ENCODE peak calls at places on chromosome 3, in four cellular contexts. B is AG04450, T is HFF-Myc, P is foreskin fibroblast. U is an unnamed sample.

GRCh38 chr3:130892759-130893239 is 1.1 kb upstream of the ATP2C1 start:
- DNase-seq in B (peak; percentile 37), T (peak; percentile 61), P (peak; percentile 65), U (peak; percentile 44)

GRCh38 chr3:113249601-113250000 is 38.2 kb downstream of the BOC start:
- DNase-seq in B (no peak), T (no peak), P (no peak), U (no peak)

GRCh38 chr3:8490079-8490552 is 11.5 kb upstream of the LMCD1 start:
- DNase-seq in T (peak; percentile 62), P (peak; percentile 81), B (peak; percentile 65), U (peak; percentile 94)

GRCh38 chr3:55000946-55001345 is 73.1 kb upstream of the LRTM1 start:
- DNase-seq in T (no peak), B (no peak), P (no peak), U (no peak)

GRCh38 chr3:168678730-168679129 is 583.0 kb upstream of the GOLIM4 start:
- DNase-seq in T (no peak), P (no peak), B (no peak), U (no peak)

GRCh38 chr3:126412841-126413692 is 18.4 kb downstream of the CFAP100 start:
- DNase-seq in T (no peak), P (no peak), B (no peak), U (no peak)

GRCh38 chr3:129034650-129035049 is 25.9 kb upstream of the GP9 start:
- DNase-seq in T (no peak), P (no peak), B (no peak), U (no peak)

GRCh38 chr3:160951677-160952487 is 153.3 kb downstream of the B3GALNT1 start:
- DNase-seq in T (no peak), P (no peak), B (no peak), U (no peak)

GRCh38 chr3:71006810-71007785 is 576.4 kb downstream of the FOXP1 start:
- DNase-seq in T (no peak), P (no peak), B (no peak), U (no peak)

GRCh38 chr3:111763101-111763500 is 96.0 kb upstream of the PHLDB2 start:
- DNase-seq in P (no peak), B (no peak), T (no peak), U (no peak)

GRCh38 chr3:154182322-154182922 is 61.2 kb downstream of the ARHGEF26 start:
- DNase-seq in T (no peak), P (no peak), B (no peak), U (no peak)

GRCh38 chr3:60125686-60126085 is 1075.9 kb upstream of the CFAP20DC start:
- DNase-seq in B (no peak), P (no peak), T (no peak), U (no peak)

GRCh38 chr3:12501360-12502020 is 17.2 kb downstream of the TSEN2 start:
- DNase-seq in P (peak; percentile 88), B (peak; percentile 44), T (peak; percentile 62), U (no peak)

GRCh38 chr3:187036394-187036793 is 102.9 kb downstream of the RPL39L start:
- DNase-seq in P (no peak), B (no peak), T (no peak), U (no peak)

GRCh38 chr3:180092889-180093288 is 56.2 kb upstream of the PEX5L start:
- DNase-seq in P (no peak), T (no peak), B (no peak), U (no peak)

GRCh38 chr3:124059580-124059979 is 67.7 kb upstream of the ROPN1 start:
- DNase-seq in B (no peak), P (no peak), T (no peak), U (peak; percentile 23)

GRCh38 chr3:83946554-83946953 is 1012.2 kb upstream of the CADM2 start:
- DNase-seq in T (no peak), P (no peak), B (no peak), U (no peak)

GRCh38 chr3:64631951-64632350 is 55.8 kb downstream of the ADAMTS9 start:
- DNase-seq in P (no peak), T (no peak), B (no peak), U (no peak)

GRCh38 chr3:46955801-46956259 is 20.7 kb downstream of the CCDC12 start:
- DNase-seq in P (no peak), T (no peak), B (no peak), U (no peak)

GRCh38 chr3:191435981-191436380 is 25.0 kb upstream of the PYDC2 start:
- DNase-seq in P (no peak), B (no peak), T (no peak), U (no peak)

GRCh38 chr3:119229190-119229589 is 11.5 kb downstream of the B4GALT4 start:
- DNase-seq in T (no peak), B (no peak), P (no peak), U (no peak)

GRCh38 chr3:42014443-42014945 is 52.6 kb upstream of the ULK4 start:
- DNase-seq in B (no peak), T (no peak), P (no peak), U (no peak)

GRCh38 chr3:126529585-126530170 is 5.7 kb downstream of the CHST13 start:
- DNase-seq in B (no peak), P (no peak), T (no peak), U (no peak)

GRCh38 chr3:37210230-37210629 is 35.8 kb upstream of the LRRFIP2 start:
- DNase-seq in P (peak; percentile 20), B (no peak), T (no peak), U (peak; percentile 60)

GRCh38 chr3:124221286-124221821 is 229.4 kb upstream of the ROPN1 start:
- DNase-seq in B (no peak), T (no peak), P (no peak), U (no peak)

GRCh38 chr3:67654099-67654831 is at the start of gene SUCLG2:
- DNase-seq in P (peak; percentile 87), T (peak; percentile 43), B (peak; percentile 44), U (peak; percentile 33)

GRCh38 chr3:188276366-188276765 is 122.4 kb downstream of the LPP start:
- DNase-seq in P (no peak), B (no peak), T (no peak), U (no peak)

GRCh38 chr3:73695841-73696240 is 71.1 kb upstream of the PDZRN3 start:
- DNase-seq in T (no peak), B (no peak), P (no peak), U (no peak)

GRCh38 chr3:197487911-197488391 is 67.8 kb downstream of the BDH1 start:
- DNase-seq in T (peak; percentile 74), P (peak; percentile 97), B (no peak), U (peak; percentile 83)

GRCh38 chr3:24052446-24052845 is 107.4 kb downstream of the NR1D2 start:
- DNase-seq in P (no peak), T (no peak), B (no peak), U (no peak)

GRCh38 chr3:154430014-154430413 is at the start of gene GPR149:
- DNase-seq in T (no peak), B (no peak), P (no peak), U (no peak)

GRCh38 chr3:146241523-146242240 is 9.2 kb downstream of the PLSCR4 start:
- DNase-seq in B (no peak), P (no peak), T (no peak), U (no peak)

GRCh38 chr3:197001106-197001971 is 28.3 kb downstream of the MELTF start:
- DNase-seq in B (no peak), T (no peak), P (no peak), U (no peak)

GRCh38 chr3:13110678-13111116 is 37.5 kb upstream of the IQSEC1 start:
- DNase-seq in T (no peak), P (peak; percentile 18), B (no peak), U (no peak)

GRCh38 chr3:33807190-33807589 is 8.8 kb downstream of the PDCD6IP start:
- DNase-seq in T (no peak), B (no peak), P (no peak), U (no peak)

GRCh38 chr3:1118074-1118473 is 25.2 kb downstream of the CNTN6 start:
- DNase-seq in P (no peak), T (no peak), B (no peak), U (no peak)

DNA sequence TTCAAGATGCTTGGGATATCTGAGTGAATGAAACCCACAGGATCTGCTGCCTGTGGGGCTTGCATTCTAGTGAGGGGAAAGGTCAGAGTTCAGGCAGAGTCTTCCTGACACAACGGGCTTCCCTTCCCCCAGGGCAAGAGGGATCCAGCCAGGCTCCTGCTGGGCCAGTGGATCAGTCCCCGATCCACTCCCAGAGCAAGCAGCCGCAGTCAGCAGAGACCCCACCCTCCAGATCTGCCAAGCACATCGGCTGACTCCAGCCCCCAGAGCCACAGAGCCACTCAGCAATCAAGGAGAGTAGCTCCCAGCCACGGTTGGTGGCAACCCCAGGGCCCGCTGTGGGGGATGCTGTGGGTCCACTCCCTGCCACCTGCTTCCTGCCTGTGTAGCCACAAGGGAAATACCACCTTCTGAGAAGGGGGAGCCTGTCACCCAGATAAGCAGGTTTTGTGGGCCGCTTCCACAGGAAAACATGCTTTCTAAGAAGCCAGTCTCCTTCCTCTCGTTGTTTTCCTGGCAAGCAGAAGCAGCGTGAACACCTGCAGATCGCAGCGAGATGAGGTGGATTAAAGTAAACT is 44.9 kb downstream of the CPN2 start:
- DNase-seq in T (no peak), P (no peak), B (no peak), U (no peak)
- H3K4me3 ChIP-seq in T (no peak overlapping the region), P (no peak overlapping the region), B (no peak overlapping the region), U (no peak overlapping the region)

GRCh38 chr3:117128133-117128532 is 418.6 kb downstream of the TUSC7 start:
- DNase-seq in P (no peak), T (no peak), B (no peak), U (no peak)

GRCh38 chr3:117130222-117130621 is 420.6 kb downstream of the TUSC7 start:
- DNase-seq in T (no peak), B (no peak), P (no peak), U (no peak)

GRCh38 chr3:117126460-117126859 is 416.9 kb downstream of the TUSC7 start:
- DNase-seq in T (no peak), B (no peak), P (no peak), U (no peak)

GRCh38 chr3:117128876-117129275 is 419.3 kb downstream of the TUSC7 start:
- DNase-seq in P (no peak), B (no peak), T (no peak), U (no peak)

GRCh38 chr3:117127147-117127546 is 417.6 kb downstream of the TUSC7 start:
- DNase-seq in P (no peak), B (no peak), T (no peak), U (no peak)
- TF ChIP-seq CTCF in P (no peak), B (peak; percentile 12), T (no peak), U (no peak)

GRCh38 chr3:53162672-53163458 is 1.9 kb downstream of the PRKCD start:
- DNase-seq in T (no peak), P (no peak), B (no peak), U (no peak)
- H3K4me3 ChIP-seq in T (peak overlapping the region; percentile 82), P (peak overlapping the region; percentile 84), B (peak overlapping the region; percentile 79), U (peak overlapping the region; percentile 95)

GRCh38 chr3:171168086-171168485 is 141.6 kb upstream of the SLC2A2 start:
- DNase-seq in P (no peak), T (no peak), B (no peak), U (no peak)
- TF ChIP-seq CTCF in P (peak; percentile 40), T (peak; percentile 43), B (peak; percentile 42), U (peak; percentile 68)

GRCh38 chr3:81601707-81602305 is 159.6 kb downstream of the GBE1 start:
- DNase-seq in B (no peak), P (no peak), T (no peak), U (no peak)
- H3K4me3 ChIP-seq in B (no peak overlapping the region), P (no peak overlapping the region), T (no peak overlapping the region), U (no peak overlapping the region)